ENCODE peak calls at places on chromosomes 11 and 22, in eight cellular contexts. I is stimulated activated CD4-positive, alpha-beta T cell treated with anti-CD3 and anti-CD28 coated beads, Interleukin-4, amount 100 ng/mL, for 48 hours; A is neural crest cell; C is astrocyte; J is NCI-H2107; S is colonic mucosa; G is upper lobe of right lung; T is stimulated activated CD8-positive, alpha-beta memory T cell treated with anti-CD3 and anti-CD28 coated beads, Interleukin-15, amount 100 ng/mL, for 1 hour. R is an unnamed sample.

GRCh38 chr11:122898799-122899198 is 16.2 kb downstream of the JHY start:
- DNase-seq in J (no peak), G (no peak), I (no peak), T (no peak), A (no peak), C (no peak), S (no peak), R (no peak)

GRCh38 chr22:42933783-42934144 is 76.7 kb upstream of the ARFGAP3 start:
- DNase-seq in G (no peak), T (no peak), J (no peak), C (peak), S (no peak), A (no peak), I (no peak), R (no peak)

GRCh38 chr22:46504586-46504985 is 32.8 kb downstream of the CELSR1 start:
- DNase-seq in T (no peak), G (no peak), I (no peak), C (peak), A (no peak), J (no peak), S (no peak), R (no peak)

GRCh38 chr22:42604403-42604802 is 10.3 kb downstream of the POLDIP3 start:
- DNase-seq in I (no peak), S (no peak), G (no peak), A (no peak), J (no peak), T (no peak), C (peak), R (no peak)

GRCh38 chr11:73140213-73141030 is 1.7 kb downstream of the FCHSD2 start:
- DNase-seq in T (no peak), S (peak), C (peak), A (peak), G (no peak), I (no peak), J (no peak), R (no peak)

GRCh38 chr11:102120006-102120405 is 9.8 kb downstream of the YAP1 start:
- DNase-seq in A (no peak), C (no peak), I (no peak), J (no peak), G (no peak), T (no peak), S (no peak), R (no peak)

GRCh38 chr22:22691716-22692701 is 47.6 kb downstream of the GGTLC2 start:
- DNase-seq in T (no peak), G (no peak), C (no peak), S (no peak), I (no peak), J (no peak), A (no peak), R (no peak)

GRCh38 chr11:44680982-44681597 is 45.7 kb upstream of the TSPAN18 start:
- DNase-seq in T (no peak), C (peak), S (no peak), G (no peak), J (no peak), I (peak), A (no peak), R (no peak)

GRCh38 chr11:126978911-126979310 is 21.7 kb downstream of the KIRREL3 start:
- DNase-seq in S (no peak), A (no peak), T (no peak), C (no peak), I (no peak), G (no peak), J (peak), R (no peak)

GRCh38 chr22:23086263-23086662 is 15.9 kb downstream of the GNAZ start:
- DNase-seq in G (no peak), C (no peak), J (no peak), T (no peak), I (no peak), A (no peak), S (no peak), R (no peak)

GRCh38 chr11:103110406-103110805 is 1.2 kb downstream of the DYNC2H1 start:
- DNase-seq in C (peak), J (no peak), T (no peak), I (no peak), A (no peak), S (no peak), G (no peak), R (no peak)

GRCh38 chr22:40385041-40385782 is 14.8 kb downstream of the SGSM3 start:
- DNase-seq in I (no peak), C (no peak), T (no peak), J (no peak), S (no peak), G (no peak), A (no peak), R (peak)

GRCh38 chr11:9092846-9093778 is 1.7 kb upstream of the SCUBE2 start:
- DNase-seq in C (no peak), A (no peak), S (no peak), G (no peak), I (no peak), J (no peak), T (no peak), R (no peak)

GRCh38 chr11:2725367-2726300 is 25.8 kb upstream of the KCNQ1OT1 start:
- DNase-seq in C (peak), G (no peak), T (no peak), S (no peak), J (no peak), I (no peak), A (no peak), R (no peak)

GRCh38 chr11:94603587-94603986 is 36.4 kb downstream of the PIWIL4 start:
- DNase-seq in C (no peak), J (no peak), A (no peak), G (no peak), T (no peak), I (no peak), S (no peak), R (no peak)

GRCh38 chr11:110367571-110367970 is 62.2 kb upstream of the FDX1 start:
- DNase-seq in J (no peak), A (no peak), S (no peak), G (no peak), I (no peak), T (no peak), C (no peak), R (no peak)

GRCh38 chr22:29768052-29768680 is 997 bp downstream of the UQCR10 start:
- DNase-seq in J (no peak), G (no peak), I (no peak), A (no peak), S (no peak), T (no peak), C (no peak), R (no peak)

GRCh38 chr11:66371627-66372415 is at the start of gene SLC29A2:
- DNase-seq in A (peak), C (no peak), S (peak), J (peak), I (peak), G (peak), T (peak), R (peak)

GRCh38 chr11:33474866-33475265 is 217.7 kb downstream of the HIPK3 start:
- DNase-seq in T (no peak), S (no peak), A (no peak), C (no peak), J (no peak), I (no peak), G (no peak), R (no peak)